ENCODE peak calls at places on chromosomes 7 and 10, in four cellular contexts. F, S, Y and I are unnamed samples.

GRCh38 chr7:14950013-14950412 is 47.5 kb upstream of the DGKB start:
- DNase-seq in S (no peak), F (no peak), Y (no peak), I (no peak)

GRCh38 chr7:5354460-5355279 is 69.0 kb downstream of the TNRC18 start:
- DNase-seq in S (no peak), Y (no peak), F (peak), I (no peak)

GRCh38 chr10:69802424-69803161 is 887 bp downstream of the COL13A1 start:
- DNase-seq in Y (no peak), F (no peak), S (no peak), I (no peak)

GRCh38 chr7:43692582-43693373 is 36.5 kb downstream of the COA1 start:
- DNase-seq in Y (no peak), S (no peak), F (no peak), I (no peak)

GRCh38 chr10:7417103-7417623 is 6.3 kb upstream of the SFMBT2 start:
- DNase-seq in Y (no peak), F (no peak), S (no peak), I (no peak)

GRCh38 chr7:31027161-31027965 is 24.7 kb upstream of the ADCYAP1R1 start:
- DNase-seq in S (no peak), F (no peak), Y (no peak), I (peak)

GRCh38 chr10:126017961-126018560 is 121.7 kb downstream of the FANK1 start:
- DNase-seq in F (no peak), S (no peak), Y (no peak), I (no peak)

GRCh38 chr10:123635745-123636144 is 30.4 kb upstream of the GPR26 start:
- DNase-seq in S (no peak), F (no peak), Y (no peak), I (no peak)

GRCh38 chr7:99714171-99714570 is 20.8 kb downstream of the CYP3A7 start:
- DNase-seq in S (no peak), Y (peak), F (no peak), I (no peak)

GRCh38 chr10:17669185-17669872 is 25.4 kb downstream of the STAM start:
- DNase-seq in S (no peak), F (no peak), Y (no peak), I (no peak)

GRCh38 chr10:3226960-3227724 is 54.6 kb upstream of the PITRM1 start:
- DNase-seq in F (peak), Y (peak), S (no peak), I (no peak)

GRCh38 chr7:38953227-38953626 is 24.5 kb upstream of the POU6F2 start:
- DNase-seq in Y (no peak), F (no peak), S (no peak), I (no peak)

GRCh38 chr7:14305233-14305866 is 315.9 kb upstream of the ETV1 start:
- DNase-seq in Y (no peak), S (no peak), F (no peak), I (no peak)

GRCh38 chr10:48215983-48216505 is 58.5 kb downstream of the FRMPD2 start:
- DNase-seq in S (no peak), Y (no peak), F (no peak), I (no peak)

GRCh38 chr7:56063500-56063881 is 595 bp upstream of the SUMF2 start:
- DNase-seq in Y (no peak), S (no peak), F (no peak), I (no peak)

GRCh38 chr7:91164948-91165845 is 99.0 kb upstream of the FZD1 start:
- DNase-seq in Y (peak), S (no peak), F (no peak), I (no peak)

GRCh38 chr10:29811751-29812427 is 177.1 kb upstream of the SVIL start:
- DNase-seq in F (no peak), S (peak), Y (peak), I (no peak)

GRCh38 chr10:95394161-95394880 is 103.5 kb upstream of the PDLIM1 start:
- DNase-seq in Y (peak), F (peak), S (no peak), I (no peak)

GRCh38 chr10:86149264-86149663 is 217.3 kb downstream of the GRID1 start:
- DNase-seq in S (no peak), Y (no peak), F (no peak), I (no peak)

GRCh38 chr10:79184649-79185048 is 115.9 kb downstream of the ZMIZ1 start:
- DNase-seq in Y (no peak), F (no peak), S (no peak), I (no peak)

GRCh38 chr7:46658281-46658680 is 737.2 kb upstream of the IGFBP3 start:
- DNase-seq in F (no peak), Y (no peak), S (no peak), I (no peak)

GRCh38 chr10:101814466-101815041 is 3.7 kb downstream of the OGA start:
- DNase-seq in F (no peak), S (no peak), Y (no peak), I (no peak)

GRCh38 chr7:108157606-108158330 is 27.6 kb upstream of the LAMB4 start:
- DNase-seq in F (peak), S (no peak), Y (peak), I (no peak)

GRCh38 chr7:78176186-78176585 is 377.6 kb downstream of the PHTF2 start:
- DNase-seq in Y (no peak), F (no peak), S (no peak), I (peak)

GRCh38 chr7:149496642-149497391 is 792 bp downstream of the ZNF746 start:
- DNase-seq in Y (no peak), S (peak), F (no peak), I (no peak)

GRCh38 chr10:31754803-31755624 is 173.6 kb downstream of the ARHGAP12 start:
- DNase-seq in Y (no peak), F (no peak), S (no peak), I (no peak)

GRCh38 chr10:79379512-79380124 is 32.3 kb downstream of the PPIF start:
- DNase-seq in F (no peak), S (no peak), Y (no peak), I (no peak)

GRCh38 chr7:51315393-51316261 is 982 bp downstream of the COBL start:
- DNase-seq in Y (peak), F (no peak), S (no peak), I (no peak)

DNA sequence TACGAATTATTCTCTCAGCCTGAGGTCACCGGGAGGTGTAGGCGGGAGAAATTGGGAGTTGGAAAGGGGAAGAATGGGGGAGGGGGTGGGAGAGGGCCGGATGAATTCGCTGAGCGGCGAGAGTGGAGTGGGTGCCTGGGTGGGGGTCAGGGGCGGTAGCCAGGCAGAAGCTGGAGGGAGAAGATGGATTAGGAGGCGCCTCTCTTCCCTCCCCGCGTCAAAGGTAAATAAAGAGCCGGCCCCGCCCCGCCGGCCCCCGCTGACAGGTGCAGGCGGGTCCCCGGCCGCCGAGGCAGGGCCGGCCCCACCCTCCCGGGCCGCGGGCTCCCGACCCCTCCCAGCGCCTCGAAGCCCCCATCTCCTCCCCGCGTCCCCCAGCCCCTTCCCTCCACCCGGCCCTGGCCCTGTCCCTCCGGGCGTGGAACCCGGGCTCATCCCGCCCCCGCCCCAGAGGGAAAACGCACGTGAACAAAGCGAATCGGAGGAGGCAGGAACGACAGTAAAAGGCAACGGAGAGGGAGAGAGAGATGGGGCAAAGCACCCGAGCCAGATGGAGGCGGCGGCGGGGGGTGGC is 874 bp downstream of the FAM131B start:
- DNase-seq in Y (no peak), F (no peak), S (no peak), I (no peak)
- TF ChIP-seq EZH2 in Y (no peak), F (no peak), S (no peak), I (no peak)

GRCh38 chr10:122190553-122190952 is 80.5 kb upstream of the BTBD16 start:
- DNase-seq in F (no peak), S (no peak), Y (no peak), I (no peak)

GRCh38 chr10:122189185-122189584 is 81.9 kb upstream of the BTBD16 start:
- DNase-seq in F (no peak), Y (no peak), S (no peak), I (no peak)

GRCh38 chr10:122190151-122190550 is 80.9 kb upstream of the BTBD16 start:
- DNase-seq in Y (no peak), F (no peak), S (no peak), I (no peak)

GRCh38 chr10:122186822-122187810 is 84.0 kb upstream of the BTBD16 start:
- DNase-seq in Y (no peak), F (no peak), S (no peak), I (no peak)

DNA sequence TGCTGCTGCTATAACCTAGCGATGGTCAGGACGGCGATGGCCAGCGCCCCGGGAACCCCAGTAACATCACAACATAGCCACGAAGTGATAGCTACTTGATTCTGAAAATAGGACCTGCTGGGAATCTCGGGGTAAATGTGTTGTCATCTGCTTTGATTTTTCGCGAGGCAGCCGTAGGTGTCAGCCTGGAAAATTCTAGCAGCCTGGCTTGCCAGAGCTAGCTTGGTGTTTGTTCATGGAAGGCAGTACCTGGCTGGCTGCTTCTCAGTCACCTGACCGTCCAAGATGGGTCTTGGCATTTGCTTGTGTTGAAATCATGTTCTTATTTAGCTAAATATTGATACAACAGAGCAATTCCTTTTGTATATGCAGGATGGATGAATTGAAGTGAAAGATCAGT is 82.4 kb upstream of the BTBD16 start:
- DNase-seq in S (no peak), Y (no peak), F (no peak), I (no peak)
- H3K27ac ChIP-seq in S (no peak), Y (no peak), F (no peak), I (no peak)

GRCh38 chr10:98045785-98046389 is 15.5 kb upstream of the CRTAC1 start:
- DNase-seq in Y (no peak), S (peak), F (no peak), I (no peak)
- TF ChIP-seq EZH2 in Y (no peak), S (no peak), F (no peak), I (no peak)

GRCh38 chr10:103746598-103746997 is 108.8 kb downstream of the SH3PXD2A start:
- DNase-seq in S (no peak), F (no peak), Y (no peak), I (no peak)
- H3K27ac ChIP-seq in S (no peak), F (peak), Y (peak), I (no peak)

DNA sequence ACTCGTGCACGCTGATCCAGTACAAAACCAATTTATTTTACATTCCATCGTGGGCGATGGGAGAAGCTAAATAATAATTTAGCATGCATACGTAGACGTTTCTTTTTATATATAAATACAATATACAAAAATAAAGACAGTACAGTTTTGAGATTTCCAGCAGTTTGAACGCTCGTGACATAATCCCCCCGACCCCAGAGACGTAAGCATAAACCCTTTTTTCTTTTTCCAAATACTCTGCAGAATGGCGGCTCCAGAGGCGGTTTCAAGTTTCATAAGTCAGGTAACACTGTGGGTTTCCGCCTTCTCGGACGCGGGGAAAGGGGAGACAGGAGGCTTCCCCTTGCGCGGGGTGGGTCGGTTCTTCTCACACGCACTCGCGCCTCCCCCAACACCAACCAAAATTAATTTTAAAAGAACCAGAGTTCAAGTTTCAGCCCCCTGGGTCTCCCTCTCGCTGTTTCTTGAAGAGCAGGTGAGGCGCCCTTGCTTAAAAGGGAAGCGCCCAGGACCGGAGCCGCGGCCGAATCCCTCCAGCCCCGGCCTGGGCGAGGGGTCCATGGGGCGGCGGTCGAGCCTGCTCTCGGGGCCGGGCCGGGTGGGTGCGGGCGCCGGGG is 5.5 kb downstream of the MNX1 start:
- DNase-seq in Y (no peak), S (no peak), F (no peak), I (no peak)
- TF ChIP-seq EZH2 in Y (no peak), S (no peak), F (peak), I (no peak)

GRCh38 chr7:101935521-101936141 is 118.2 kb downstream of the CUX1 start:
- DNase-seq in S (no peak), F (no peak), Y (no peak), I (no peak)

GRCh38 chr7:101934618-101935017 is 117.2 kb downstream of the CUX1 start:
- DNase-seq in Y (no peak), S (no peak), F (no peak), I (no peak)

GRCh38 chr7:101936612-101937231 is 119.3 kb downstream of the CUX1 start:
- DNase-seq in Y (no peak), F (no peak), S (no peak), I (no peak)

GRCh38 chr7:101938115-101938514 is 120.7 kb downstream of the CUX1 start:
- DNase-seq in S (no peak), Y (no peak), F (no peak), I (no peak)

DNA sequence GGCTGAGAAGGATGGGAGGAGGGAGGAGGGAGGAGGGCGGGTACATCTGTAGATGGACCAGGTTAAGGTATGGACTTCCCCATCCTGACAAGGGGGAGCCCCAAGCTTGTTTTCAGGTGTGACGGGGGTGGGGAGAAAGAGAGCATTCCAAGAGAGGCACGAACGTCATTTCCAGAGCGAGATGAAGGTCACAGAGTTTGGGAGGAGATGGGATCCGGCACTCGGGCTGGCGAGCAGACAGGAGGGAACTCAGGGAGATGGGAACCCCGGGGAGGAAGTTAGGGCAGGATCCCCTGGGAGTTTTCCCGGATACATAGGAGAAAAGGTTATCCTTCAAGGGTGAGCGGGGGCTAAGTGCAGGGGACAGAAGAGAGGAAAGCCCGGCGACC is 118.8 kb downstream of the CUX1 start:
- DNase-seq in S (no peak), F (no peak), Y (no peak), I (no peak)
- H3K27ac ChIP-seq in S (no peak), F (no peak), Y (no peak), I (no peak)

DNA sequence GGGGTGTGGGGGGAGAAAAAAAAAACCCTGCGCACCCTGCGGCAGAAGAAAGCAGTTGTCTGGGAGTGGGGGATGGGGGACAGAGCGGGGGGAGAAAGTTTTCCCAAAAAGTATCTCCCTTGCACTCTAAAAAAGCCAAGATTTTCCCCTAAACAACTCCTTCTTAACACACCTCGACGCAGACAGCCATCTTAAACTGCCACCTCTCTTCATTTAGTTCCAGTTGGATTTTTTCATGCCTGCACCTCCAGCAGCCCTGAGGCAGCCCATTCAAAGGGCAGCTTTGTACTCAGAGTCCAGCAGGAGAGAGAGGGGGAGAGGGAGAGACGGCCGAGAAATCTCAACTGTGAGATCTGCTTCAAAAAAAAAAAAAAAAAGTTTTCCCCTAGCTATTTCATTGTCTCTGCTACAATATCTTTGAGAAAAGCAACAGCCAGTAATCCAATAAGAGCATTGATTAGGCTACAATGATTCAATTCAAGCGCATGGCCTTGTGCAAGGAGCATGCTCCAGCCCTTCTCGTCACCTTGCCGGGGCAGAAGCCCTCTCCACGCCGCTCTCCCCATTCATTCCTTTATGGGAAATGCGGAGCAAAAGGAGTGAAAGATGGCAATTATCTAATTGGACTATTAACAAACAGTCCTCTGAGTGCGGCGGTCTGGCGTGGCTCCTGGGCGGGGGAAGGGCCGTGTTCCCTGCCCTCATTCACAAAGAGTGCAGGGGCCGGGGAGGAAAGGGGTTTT is 939 bp upstream of the VAX1 start:
- DNase-seq in Y (no peak), F (no peak), S (no peak), I (no peak)
- TF ChIP-seq EZH2 in Y (no peak), F (peak), S (no peak), I (no peak)

DNA sequence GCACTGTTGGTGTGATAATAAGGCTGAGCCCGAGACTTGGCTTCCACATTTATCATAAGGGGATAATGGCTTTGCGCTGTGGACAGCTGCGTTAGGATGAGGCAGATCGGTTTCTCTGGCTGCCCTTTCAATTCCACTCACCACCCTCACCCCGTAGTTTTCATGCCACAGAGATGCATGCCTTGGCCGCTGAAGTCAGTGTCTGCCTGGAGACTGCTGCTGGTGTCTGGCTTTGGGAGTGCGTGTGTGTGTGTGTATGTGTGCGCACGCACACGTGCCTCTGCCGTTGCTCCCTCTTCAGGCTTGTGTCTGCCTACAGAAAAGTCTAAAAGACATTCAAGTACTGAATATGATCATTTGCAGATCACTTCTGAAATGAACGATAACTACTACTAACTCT is 272.9 kb downstream of the CCDC3 start:
- DNase-seq in S (no peak), F (no peak), Y (no peak), I (no peak)
- H3K27ac ChIP-seq in S (no peak), F (no peak), Y (no peak), I (no peak)

DNA sequence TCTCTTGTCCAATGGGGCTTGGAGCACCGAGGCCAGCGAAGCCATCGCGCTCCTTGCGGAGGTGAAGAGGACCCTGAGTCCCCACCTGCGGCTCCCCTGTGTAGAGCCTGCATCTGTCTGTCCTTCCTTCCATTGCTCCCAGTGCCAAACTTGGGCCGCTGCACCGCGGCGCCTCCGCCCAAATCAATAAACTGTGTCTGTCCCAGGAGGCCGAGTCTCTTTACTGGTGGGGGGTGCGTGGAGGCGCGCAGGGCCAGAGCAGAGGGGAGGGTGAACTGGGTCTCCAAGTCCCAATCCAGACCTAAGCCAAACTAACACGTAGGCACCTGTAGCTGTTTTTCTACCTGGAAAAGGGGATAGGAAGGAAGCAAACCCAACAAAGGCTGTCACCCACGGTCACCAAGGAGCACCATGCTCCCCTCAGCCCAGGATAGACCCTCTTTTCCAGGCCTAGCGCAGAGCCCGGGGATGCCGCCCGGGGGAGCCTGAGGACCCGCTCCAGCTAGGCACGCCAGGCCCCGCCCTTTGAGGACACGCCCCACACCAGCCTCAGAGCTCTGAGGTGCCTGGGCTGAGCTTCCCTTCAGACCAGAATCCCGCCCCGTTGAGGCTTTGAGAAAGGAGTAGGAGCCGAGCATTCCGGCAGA is 1.2 kb upstream of the CHAT start:
- DNase-seq in S (no peak), F (no peak), Y (no peak), I (no peak)
- TF ChIP-seq EZH2 in S (no peak), F (no peak), Y (no peak), I (no peak)